ENCODE peak calls at places on chromosomes 7 and 10, in seven cellular contexts. O is cardiac muscle cell, L is left ventricle myocardium inferior, I is uterus, E is neural progenitor cell, B is esophagus muscularis mucosa, A is fibroblast of the aortic adventitia. K is an unnamed sample.

GRCh38 chr10:31142026-31142425 is 110.4 kb upstream of the ZNF438 start:
- DNase-seq in O (no peak), L (no peak), I (no peak), E (no peak), B (no peak), A (peak; percentile 53), K (no peak)

GRCh38 chr10:6501931-6502330 is 78.1 kb downstream of the PRKCQ start:
- DNase-seq in O (no peak), L (no peak), I (no peak), E (no peak), B (no peak), A (no peak), K (no peak)

GRCh38 chr10:5681930-5682329 is 2.7 kb upstream of the TASOR2 start:
- DNase-seq in O (no peak), L (no peak), I (no peak), E (no peak), B (no peak), A (no peak), K (no peak)

GRCh38 chr7:84055904-84056615 is 138.5 kb downstream of the SEMA3A start:
- DNase-seq in O (no peak), L (no peak), I (no peak), E (no peak), B (no peak), A (peak; percentile 36), K (no peak)

GRCh38 chr10:49179699-49180511 is 8.3 kb downstream of the TMEM273 start:
- DNase-seq in O (no peak), L (no peak), I (no peak), E (no peak), B (peak; percentile 66), A (no peak), K (no peak)

GRCh38 chr10:124359336-124359832 is 59.3 kb downstream of the OAT start:
- DNase-seq in O (no peak), L (no peak), I (no peak), E (no peak), B (no peak), A (no peak), K (no peak)

GRCh38 chr10:110156046-110156445 is 51.4 kb upstream of the MXI1 start:
- DNase-seq in O (no peak), L (no peak), I (no peak), E (no peak), B (peak; percentile 4), A (no peak), K (no peak)

GRCh38 chr10:60534791-60535389 is 145.2 kb upstream of the ANK3 start:
- DNase-seq in O (no peak), L (no peak), I (no peak), E (no peak), B (no peak), A (no peak), K (no peak)

GRCh38 chr7:77727936-77728701 is 31.9 kb downstream of the RSBN1L start:
- DNase-seq in O (peak; percentile 48), L (no peak), I (no peak), E (peak; percentile 43), B (peak; percentile 50), A (peak; percentile 24), K (peak; percentile 56)

GRCh38 chr7:92834661-92835139 is 1.7 kb downstream of the CDK6 start:
- DNase-seq in O (peak; percentile 15), L (no peak), I (no peak), E (peak; percentile 55), B (no peak), A (no peak), K (peak; percentile 87)

GRCh38 chr10:104120061-104120460 is 1.9 kb upstream of the SFR1 start:
- DNase-seq in O (peak; percentile 16), L (no peak), I (no peak), E (no peak), B (no peak), A (peak; percentile 30), K (no peak)

GRCh38 chr7:157863906-157864810 is 527.4 kb downstream of the DNAJB6 start:
- DNase-seq in O (no peak), L (no peak), I (no peak), E (no peak), B (no peak), A (no peak), K (no peak)

GRCh38 chr10:103745264-103746247 is 109.8 kb downstream of the SH3PXD2A start:
- DNase-seq in O (no peak), L (no peak), I (no peak), E (no peak), B (no peak), A (no peak), K (peak; percentile 63)

GRCh38 chr7:135853008-135853407 is 104.4 kb upstream of the FAM180A start:
- DNase-seq in O (no peak), L (no peak), I (no peak), E (no peak), B (no peak), A (no peak), K (no peak)

GRCh38 chr7:148503900-148504487 is 86.6 kb upstream of the C7orf33 start:
- DNase-seq in O (peak; percentile 52), L (no peak), I (no peak), E (peak; percentile 30), B (peak; percentile 3), A (peak; percentile 71), K (no peak)

GRCh38 chr10:8449909-8450308 is 395.4 kb downstream of the GATA3 start:
- DNase-seq in O (no peak), L (no peak), I (no peak), E (no peak), B (no peak), A (no peak), K (no peak)

GRCh38 chr10:8445353-8445752 is 390.9 kb downstream of the GATA3 start:
- DNase-seq in O (no peak), L (no peak), I (no peak), E (no peak), B (no peak), A (no peak), K (no peak)

GRCh38 chr10:8439040-8439439 is 384.6 kb downstream of the GATA3 start:
- DNase-seq in O (no peak), L (no peak), I (no peak), E (peak; percentile 5), B (no peak), A (no peak), K (no peak)

DNA sequence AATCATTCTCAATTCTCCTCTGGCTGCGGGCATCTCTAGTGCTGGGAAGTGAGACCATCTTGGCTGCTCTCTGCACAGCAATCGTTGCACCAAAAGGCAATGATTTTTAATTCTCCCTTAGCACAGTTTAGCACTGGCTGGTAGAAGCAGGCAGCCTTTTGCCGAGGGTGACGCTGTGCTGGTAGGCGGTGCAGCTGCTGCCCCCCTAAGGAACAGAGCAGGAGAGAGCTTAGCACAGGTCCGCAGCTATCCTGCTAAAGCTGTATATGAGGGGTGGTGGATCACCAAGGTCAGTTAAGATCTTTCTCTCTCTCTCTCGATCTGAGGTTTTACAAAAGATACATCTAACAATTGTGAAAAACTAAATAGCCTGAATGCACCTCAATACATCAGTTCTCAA is 390.1 kb downstream of the GATA3 start:
- DNase-seq in O (peak; percentile 54), L (no peak), I (no peak), E (peak; percentile 65), B (no peak), A (peak; percentile 7), K (peak; percentile 79)
- TF ChIP-seq CTCF in O (peak; percentile 49), L (no peak), I (no peak), E (peak; percentile 47), B (no peak), A (no peak), K (peak; percentile 63)

DNA sequence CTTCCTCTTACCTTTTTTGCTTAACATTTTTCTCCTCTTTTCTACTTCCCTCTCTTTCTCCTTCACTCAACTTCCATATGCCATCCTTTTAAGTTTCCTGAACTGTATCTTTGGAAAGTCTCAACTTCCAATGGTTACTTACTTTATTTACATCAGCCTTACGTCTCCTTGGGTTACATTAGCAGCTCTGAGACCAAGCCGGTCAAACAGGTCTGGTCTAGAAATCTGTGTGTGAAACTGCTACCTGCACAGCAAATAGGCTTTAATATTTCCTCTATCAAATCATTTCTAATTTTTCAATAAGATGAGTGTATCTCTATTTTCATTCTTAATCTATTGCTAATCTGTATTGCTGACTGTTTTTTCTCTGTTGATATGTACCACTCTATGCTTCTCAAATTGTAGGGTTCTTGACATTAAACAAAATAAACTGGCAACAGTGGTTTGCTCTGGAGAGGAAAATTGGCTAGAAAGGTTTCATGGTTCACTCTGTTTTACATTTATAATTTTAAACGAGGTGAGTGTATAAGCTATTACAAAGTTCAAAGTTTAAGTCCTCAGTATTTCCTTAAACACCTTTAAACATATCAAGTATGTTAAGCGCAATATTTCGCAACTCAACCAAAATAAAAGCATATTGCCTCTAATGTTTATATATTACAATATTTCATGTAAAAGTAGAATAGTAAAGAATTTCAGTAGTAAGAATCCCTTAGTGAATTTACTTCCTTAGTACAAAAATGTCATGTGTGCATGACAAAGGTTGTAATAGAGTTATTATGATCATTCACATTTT is 3.6 kb upstream of the SEMA3C start:
- DNase-seq in O (no peak), L (no peak), I (no peak), E (no peak), B (no peak), A (no peak), K (no peak)
- H3K4me3 ChIP-seq in O (no peak overlapping the region), L (no peak overlapping the region), I (no peak overlapping the region), E (no peak overlapping the region), B (no peak overlapping the region), A (no peak overlapping the region), K (no peak overlapping the region)

GRCh38 chr10:96721207-96721572 is 876 bp upstream of the PIK3AP1 start:
- DNase-seq in O (no peak), L (no peak), I (no peak), E (no peak), B (no peak), A (no peak), K (peak; percentile 70)
- TF ChIP-seq CTCF in O (no peak), L (no peak), I (no peak), E (no peak), B (no peak), A (no peak), K (peak; percentile 58)

GRCh38 chr7:150567846-150568245 is 656 bp downstream of the GIMAP4 start:
- DNase-seq in O (no peak), L (no peak), I (no peak), E (no peak), B (no peak), A (no peak), K (no peak)

GRCh38 chr7:150566123-150566522 is 1.1 kb upstream of the GIMAP4 start:
- DNase-seq in O (no peak), L (no peak), I (no peak), E (no peak), B (no peak), A (no peak), K (no peak)

GRCh38 chr7:150566572-150566971 is 618 bp upstream of the GIMAP4 start:
- DNase-seq in O (no peak), L (no peak), I (no peak), E (no peak), B (no peak), A (no peak), K (no peak)

GRCh38 chr7:150568714-150569113 is 1.5 kb downstream of the GIMAP4 start:
- DNase-seq in O (no peak), L (no peak), I (no peak), E (no peak), B (no peak), A (no peak), K (no peak)

GRCh38 chr7:150567168-150567567 is at the start of gene GIMAP4:
- DNase-seq in O (no peak), L (no peak), I (peak; percentile 32), E (no peak), B (no peak), A (no peak), K (no peak)
- H3K4me3 ChIP-seq in O (no peak within 1 kb of the TSS), L (peak within 1 kb of the TSS; percentile 70), I (peak within 1 kb of the TSS; percentile 23), E (no peak within 1 kb of the TSS), B (peak within 1 kb of the TSS; percentile 48), A (no peak within 1 kb of the TSS), K (no peak within 1 kb of the TSS)